ENCODE peak calls at places on chromosome 5, in ten cellular contexts. R is erythroblast; X is left colon; V is NCI-H2171 treated with DMSO at 0.1 percent for 48 hours; D is activated naive CD4-positive, alpha-beta T cell treated with anti-CD3 and anti-CD28 coated beads, Interleukin-2, amount 10 ng/mL, durations not matched to agents 7 days and 5 days; W is endothelial cell; C is GM12865; T is Kasumi-1; Z is neural progenitor cell; K is HFFc6. E is an unnamed sample.

GRCh38 chr5:160342413-160342941 is 27.9 kb downstream of the C1QTNF2 start:
- DNase-seq in X (peak; percentile 30), D (no peak), V (peak; percentile 18), Z (no peak), K (peak; percentile 64), C (no peak), W (no peak), R (no peak), T (no peak), E (no peak)

GRCh38 chr5:60185230-60186104 is 291.9 kb upstream of the PDE4D start:
- DNase-seq in R (no peak), K (no peak), V (no peak), C (peak; percentile 11), D (no peak), X (no peak), T (no peak), W (no peak), Z (no peak), E (peak; percentile 8)

GRCh38 chr5:68683632-68684035 is 410.2 kb upstream of the SLC30A5 start:
- DNase-seq in T (no peak), W (no peak), V (no peak), C (no peak), Z (no peak), R (peak; percentile 73), K (peak; percentile 97), X (no peak), D (no peak), E (no peak)

GRCh38 chr5:139368613-139369012 is 14.5 kb downstream of the SLC23A1 start:
- DNase-seq in V (no peak), T (peak; percentile 25), R (peak; percentile 51), K (no peak), X (no peak), Z (no peak), D (no peak), W (no peak), C (no peak), E (peak; percentile 9)

GRCh38 chr5:137604348-137605095 is 105.4 kb upstream of the SPOCK1 start:
- DNase-seq in V (peak; percentile 19), K (no peak), X (no peak), Z (peak; percentile 34), D (no peak), C (no peak), W (no peak), R (no peak), T (no peak), E (no peak)

GRCh38 chr5:44875661-44876250 is 67.0 kb downstream of the MRPS30 start:
- DNase-seq in R (no peak), K (no peak), Z (no peak), V (no peak), D (peak; percentile 39), C (peak; percentile 80), T (peak; percentile 30), X (no peak), W (no peak), E (peak; percentile 46)

GRCh38 chr5:145937432-145938250 is 1.3 kb downstream of the SH3RF2 start:
- DNase-seq in D (no peak), W (no peak), K (no peak), V (no peak), T (no peak), Z (no peak), R (no peak), X (peak; percentile 56), C (peak; percentile 22), E (no peak)

GRCh38 chr5:28862860-28863196 is 1824.4 kb upstream of the CDH9 start:
- DNase-seq in V (no peak), D (no peak), X (no peak), W (no peak), K (no peak), Z (no peak), R (no peak), C (no peak), T (no peak), E (no peak)

GRCh38 chr5:81904166-81904565 is 67.7 kb upstream of the ATG10 start:
- DNase-seq in T (no peak), X (no peak), V (no peak), C (no peak), Z (no peak), R (no peak), W (no peak), D (no peak), K (no peak), E (no peak)

GRCh38 chr5:6135977-6136376 is 242.4 kb downstream of the MED10 start:
- DNase-seq in K (no peak), Z (no peak), W (no peak), V (no peak), T (no peak), R (no peak), D (no peak), C (peak; percentile 2), X (no peak), E (no peak)

GRCh38 chr5:57937501-57937900 is 454.9 kb upstream of the ACTBL2 start:
- DNase-seq in C (no peak), R (no peak), Z (no peak), X (no peak), D (no peak), W (no peak), T (no peak), K (no peak), V (no peak), E (no peak)

GRCh38 chr5:136594416-136594815 is 229.1 kb upstream of the TRPC7 start:
- DNase-seq in R (no peak), V (no peak), Z (no peak), W (no peak), T (no peak), K (no peak), C (no peak), D (no peak), X (no peak), E (no peak)

E was measured in OCI-M1.